ENCODE peak calls at places on chromosomes 5 and 9, in five cellular contexts. O, E, L, V and C are unnamed samples.

GRCh38 chr9:130179508-130179907 is 7.3 kb downstream of the NCS1 start:
- DNase-seq in O (no peak), E (no peak), L (no peak), V (no peak), C (no peak)

GRCh38 chr9:19640023-19640422 is 148.8 kb downstream of the SLC24A2 start:
- DNase-seq in O (no peak), E (no peak), L (no peak), V (no peak), C (no peak)

GRCh38 chr5:32551194-32551593 is 34.2 kb upstream of the SUB1 start:
- DNase-seq in O (no peak), E (no peak), L (no peak), V (no peak), C (no peak)

GRCh38 chr9:90308746-90309145 is 333.9 kb downstream of the DIRAS2 start:
- DNase-seq in O (no peak), E (no peak), L (peak; percentile 23), V (no peak), C (no peak)

GRCh38 chr5:57983426-57983825 is 476.5 kb downstream of the PLK2 start:
- DNase-seq in O (no peak), E (no peak), L (no peak), V (no peak), C (no peak)

GRCh38 chr5:16819522-16820167 is 116.4 kb downstream of the MYO10 start:
- DNase-seq in O (peak; percentile 49), E (no peak), L (no peak), V (no peak), C (no peak)

GRCh38 chr5:14410068-14410941 is 171.3 kb upstream of the OTULINL start:
- DNase-seq in O (no peak), E (no peak), L (no peak), V (no peak), C (no peak)

GRCh38 chr5:168366124-168366523 is 74.7 kb downstream of the WWC1 start:
- DNase-seq in O (peak; percentile 64), E (no peak), L (no peak), V (no peak), C (peak; percentile 7)

GRCh38 chr9:104907278-104907951 is 20.5 kb downstream of the ABCA1 start:
- DNase-seq in O (peak; percentile 45), E (no peak), L (no peak), V (no peak), C (no peak)

GRCh38 chr5:38515648-38516047 is 40.8 kb downstream of the LIFR start:
- DNase-seq in O (no peak), E (no peak), L (no peak), V (no peak), C (no peak)

GRCh38 chr5:145829708-145830361 is 5.3 kb downstream of the PRELID2 start:
- DNase-seq in O (no peak), E (no peak), L (no peak), V (no peak), C (no peak)

GRCh38 chr9:119273325-119273904 is 95.8 kb downstream of the BRINP1 start:
- DNase-seq in O (no peak), E (no peak), L (no peak), V (no peak), C (no peak)

GRCh38 chr5:27876071-27876470 is 837.7 kb upstream of the CDH9 start:
- DNase-seq in O (no peak), E (no peak), L (no peak), V (no peak), C (no peak)

GRCh38 chr5:148740966-148741742 is 85.3 kb upstream of the ADRB2 start:
- DNase-seq in O (peak; percentile 73), E (no peak), L (peak; percentile 23), V (no peak), C (peak; percentile 48)

GRCh38 chr5:157820593-157821252 is 38.2 kb downstream of the CLINT1 start:
- DNase-seq in O (peak; percentile 46), E (no peak), L (peak; percentile 46), V (no peak), C (peak; percentile 60)

GRCh38 chr5:117856706-117857105 is 1131.6 kb downstream of the DTWD2 start:
- DNase-seq in O (no peak), E (no peak), L (no peak), V (no peak), C (no peak)

GRCh38 chr5:156824800-156825199 is 25.3 kb upstream of the PPP1R2B start:
- DNase-seq in O (no peak), E (no peak), L (no peak), V (no peak), C (peak; percentile 6)

GRCh38 chr5:94745786-94746730 is 127.6 kb downstream of the SLF1 start:
- DNase-seq in O (peak; percentile 5), E (no peak), L (no peak), V (no peak), C (peak; percentile 21)

GRCh38 chr5:158801286-158801685 is 298.4 kb downstream of the EBF1 start:
- DNase-seq in O (no peak), E (no peak), L (no peak), V (no peak), C (no peak)

GRCh38 chr9:124792976-124793594 is 16.2 kb downstream of the OLFML2A start:
- DNase-seq in O (no peak), E (no peak), L (no peak), V (no peak), C (no peak)

GRCh38 chr5:73673161-73673591 is 47.2 kb downstream of the ARHGEF28 start:
- DNase-seq in O (peak; percentile 75), E (no peak), L (no peak), V (no peak), C (peak; percentile 48)

GRCh38 chr9:36450110-36450732 is 50.2 kb upstream of the RNF38 start:
- DNase-seq in O (peak; percentile 1), E (no peak), L (peak; percentile 30), V (no peak), C (peak; percentile 79)

GRCh38 chr9:73577867-73578266 is 426.2 kb downstream of the ANXA1 start:
- DNase-seq in O (no peak), E (no peak), L (no peak), V (no peak), C (peak; percentile 62)

GRCh38 chr9:17081351-17081750 is 53.5 kb upstream of the CNTLN start:
- DNase-seq in O (no peak), E (no peak), L (no peak), V (no peak), C (no peak)

GRCh38 chr5:107449369-107449768 is 221.4 kb downstream of the EFNA5 start:
- DNase-seq in O (no peak), E (no peak), L (no peak), V (no peak), C (no peak)

GRCh38 chr5:132064140-132064539 is 3.7 kb downstream of the IL3 start:
- DNase-seq in O (no peak), E (peak; percentile 63), L (no peak), V (no peak), C (no peak)

GRCh38 chr9:21326526-21327139 is 8.6 kb downstream of the KLHL9 start:
- DNase-seq in O (peak; percentile 3), E (no peak), L (no peak), V (no peak), C (peak; percentile 41)

GRCh38 chr5:177362871-177363507 is 5.3 kb downstream of the RGS14 start:
- DNase-seq in O (no peak), E (peak; percentile 89), L (peak; percentile 83), V (no peak), C (peak; percentile 61)

GRCh38 chr5:134902071-134902801 is 2.7 kb upstream of the PCBD2 start:
- DNase-seq in O (no peak), E (peak; percentile 80), L (no peak), V (no peak), C (peak; percentile 12)

GRCh38 chr9:78383130-78383529 is 86.2 kb downstream of the PSAT1 start:
- DNase-seq in O (no peak), E (no peak), L (no peak), V (no peak), C (no peak)

GRCh38 chr5:159905496-159905895 is 10.8 kb upstream of the ADRA1B start:
- DNase-seq in O (peak; percentile 99), E (no peak), L (peak; percentile 65), V (no peak), C (no peak)

GRCh38 chr9:133278161-133279131 is 3.4 kb upstream of the ABO start:
- DNase-seq in O (no peak), E (no peak), L (no peak), V (no peak), C (no peak)
- H3K27me3 ChIP-seq in O (peaks cover 79% of the 10 kb centered on the region), E (no peaks in the 10 kb centered on the region), L (no peaks in the 10 kb centered on the region), V (peaks cover 15% of the 10 kb centered on the region), C (peaks cover 66% of the 10 kb centered on the region)

GRCh38 chr5:179901915-179902762 is 5.6 kb downstream of the TBC1D9B start:
- DNase-seq in O (no peak), E (no peak), L (no peak), V (no peak), C (no peak)
- H3K4me3 ChIP-seq in O (no peak overlapping the region), E (no peak overlapping the region), L (no peak overlapping the region), V (no peak overlapping the region), C (no peak overlapping the region)

GRCh38 chr9:93941493-93941892 is 13.7 kb downstream of the BARX1 start:
- DNase-seq in O (no peak), E (no peak), L (no peak), V (no peak), C (no peak)
- H3K27me3 ChIP-seq in O (peaks cover 7% of the 10 kb centered on the region), E (no peaks in the 10 kb centered on the region), L (peaks cover 22% of the 10 kb centered on the region), V (peaks cover 46% of the 10 kb centered on the region), C (peaks cover 23% of the 10 kb centered on the region)

GRCh38 chr5:141558150-141558549 is 60.6 kb downstream of the DIAPH1 start:
- DNase-seq in O (no peak), E (no peak), L (no peak), V (no peak), C (peak; percentile 18)

GRCh38 chr5:141560725-141561483 is 57.9 kb downstream of the DIAPH1 start:
- DNase-seq in O (peak; percentile 94), E (no peak), L (peak; percentile 84), V (peak; percentile 85), C (peak; percentile 97)

GRCh38 chr5:141560141-141560540 is 58.7 kb downstream of the DIAPH1 start:
- DNase-seq in O (peak; percentile 20), E (no peak), L (no peak), V (no peak), C (peak; percentile 48)

GRCh38 chr5:141559481-141559880 is 59.3 kb downstream of the DIAPH1 start:
- DNase-seq in O (no peak), E (no peak), L (no peak), V (no peak), C (peak; percentile 12)

DNA sequence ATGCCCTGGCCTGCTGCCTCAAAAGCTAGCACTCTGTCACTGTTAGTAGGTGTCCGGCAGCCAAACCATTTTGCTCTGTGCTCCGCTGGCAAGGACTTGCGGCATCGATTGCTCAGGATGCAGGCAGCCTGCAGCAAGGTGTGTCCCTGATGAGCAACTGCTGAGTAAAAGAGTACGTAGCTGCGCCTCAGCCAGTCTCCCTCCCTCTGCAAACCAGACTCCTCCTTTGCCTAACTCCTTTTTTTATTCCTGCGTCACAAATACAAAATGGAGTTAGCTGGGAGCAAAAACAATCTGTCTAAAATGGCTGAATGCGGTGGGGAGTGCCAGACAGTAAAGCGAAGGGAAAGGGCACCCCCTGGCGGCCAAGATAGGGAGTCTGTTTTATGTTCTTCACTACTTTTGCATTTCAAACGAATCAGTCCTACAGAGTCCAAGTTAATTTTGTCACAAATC is 61.1 kb downstream of the DIAPH1 start:
- DNase-seq in O (peak; percentile 91), E (peak; percentile 89), L (peak; percentile 78), V (peak; percentile 70), C (peak; percentile 95)
- H3K4me3 ChIP-seq in O (no peak overlapping the region), E (no peak overlapping the region), L (no peak overlapping the region), V (no peak overlapping the region), C (no peak overlapping the region)

GRCh38 chr9:137164370-137165249 is 5.2 kb downstream of the LRRC26 start:
- DNase-seq in O (no peak), E (no peak), L (no peak), V (no peak), C (no peak)
- H3K27me3 ChIP-seq in O (peaks cover 89% of the 10 kb centered on the region), E (peaks cover 15% of the 10 kb centered on the region), L (peaks cover 89% of the 10 kb centered on the region), V (peaks cover 37% of the 10 kb centered on the region), C (peaks cover 96% of the 10 kb centered on the region)